ENCODE peak calls at places on chromosomes 2 and 18, in four cellular contexts. A is colonic mucosa, D is astrocyte of the cerebellum, Z is adrenal gland. U is an unnamed sample.

GRCh38 chr2:154704991-154705390 is 6.5 kb downstream of the KCNJ3 start:
- DNase-seq in A (no peak), D (no peak), Z (no peak), U (no peak)

GRCh38 chr2:16741508-16741907 is 75.9 kb upstream of the CYRIA start:
- DNase-seq in A (no peak), D (no peak), Z (no peak), U (no peak)

GRCh38 chr2:12855508-12855907 is 138.8 kb downstream of the TRIB2 start:
- DNase-seq in A (no peak), D (no peak), Z (no peak), U (no peak)

GRCh38 chr2:203252851-203253250 is 14.0 kb downstream of the CYP20A1 start:
- DNase-seq in A (no peak), D (no peak), Z (no peak), U (no peak)

GRCh38 chr2:10028988-10029874 is 14.1 kb upstream of the KLF11 start:
- DNase-seq in A (peak), D (no peak), Z (no peak), U (no peak)

GRCh38 chr2:33476100-33476792 is at the start of gene RASGRP3:
- DNase-seq in A (peak), D (peak), Z (peak), U (peak)

GRCh38 chr2:157901325-157901724 is 25.2 kb upstream of the ACVR1 start:
- DNase-seq in A (no peak), D (no peak), Z (no peak), U (no peak)

GRCh38 chr2:224951723-224952481 is 90.4 kb downstream of the DOCK10 start:
- DNase-seq in A (no peak), D (no peak), Z (no peak), U (no peak)

GRCh38 chr2:143428700-143429099 is 299.5 kb downstream of the ARHGAP15 start:
- DNase-seq in A (no peak), D (no peak), Z (no peak), U (no peak)

GRCh38 chr2:128468186-128468585 is 149.5 kb upstream of the HS6ST1 start:
- DNase-seq in A (peak), D (no peak), Z (peak), U (no peak)

GRCh38 chr18:12556946-12557806 is 100.7 kb downstream of the SPIRE1 start:
- DNase-seq in A (no peak), D (no peak), Z (no peak), U (no peak)

GRCh38 chr18:5943514-5943913 is 48.2 kb upstream of the TMEM200C start:
- DNase-seq in A (no peak), D (no peak), Z (peak), U (no peak)

GRCh38 chr2:11726384-11726783 is 20.0 kb upstream of the LPIN1 start:
- DNase-seq in A (no peak), D (no peak), Z (peak), U (no peak)

GRCh38 chr18:35969676-35970075 is 2.8 kb upstream of the RMP24 start:
- DNase-seq in A (no peak), D (no peak), Z (no peak), U (no peak)

GRCh38 chr2:58762176-58762781 is 521.2 kb upstream of the FANCL start:
- DNase-seq in A (peak), D (peak), Z (peak), U (peak)

GRCh38 chr18:79587298-79588125 is 92.1 kb upstream of the CTDP1 start:
- DNase-seq in A (no peak), D (no peak), Z (no peak), U (no peak)

GRCh38 chr18:22609642-22610041 is 191.9 kb upstream of the CTAGE1 start:
- DNase-seq in A (peak), D (no peak), Z (peak), U (no peak)

GRCh38 chr18:75697493-75697892 is 270.0 kb upstream of the SMIM21 start:
- DNase-seq in A (no peak), D (no peak), Z (no peak), U (no peak)

GRCh38 chr2:47323822-47324171 is 79.2 kb upstream of the MSH2 start:
- DNase-seq in A (no peak), D (no peak), Z (no peak), U (no peak)

GRCh38 chr2:104872866-104873688 is 19.2 kb downstream of the POU3F3 start:
- DNase-seq in A (peak), D (no peak), Z (peak), U (no peak)

GRCh38 chr2:149648282-149649030 is 60.9 kb upstream of the MMADHC start:
- DNase-seq in A (peak), D (peak), Z (peak), U (peak)

GRCh38 chr2:218284106-218284811 is 8.0 kb downstream of the TMBIM1 start:
- DNase-seq in A (no peak), D (no peak), Z (peak), U (no peak)

GRCh38 chr2:96131818-96132745 is 6.2 kb downstream of the ASTL start:
- DNase-seq in A (no peak), D (no peak), Z (no peak), U (no peak)
- H3K4me3 ChIP-seq in A (no peak), D (no peak), Z (no peak), U (no peak)

GRCh38 chr2:6824962-6825361 is 40.7 kb downstream of the CMPK2 start:
- DNase-seq in A (no peak), D (peak), Z (no peak), U (peak)

GRCh38 chr2:6826081-6826913 is 39.4 kb downstream of the CMPK2 start:
- DNase-seq in A (peak), D (no peak), Z (peak), U (no peak)

GRCh38 chr2:6827516-6828298 is 38.0 kb downstream of the CMPK2 start:
- DNase-seq in A (no peak), D (no peak), Z (no peak), U (no peak)

GRCh38 chr2:6831229-6831628 is 34.5 kb downstream of the CMPK2 start:
- DNase-seq in A (no peak), D (no peak), Z (no peak), U (no peak)

DNA sequence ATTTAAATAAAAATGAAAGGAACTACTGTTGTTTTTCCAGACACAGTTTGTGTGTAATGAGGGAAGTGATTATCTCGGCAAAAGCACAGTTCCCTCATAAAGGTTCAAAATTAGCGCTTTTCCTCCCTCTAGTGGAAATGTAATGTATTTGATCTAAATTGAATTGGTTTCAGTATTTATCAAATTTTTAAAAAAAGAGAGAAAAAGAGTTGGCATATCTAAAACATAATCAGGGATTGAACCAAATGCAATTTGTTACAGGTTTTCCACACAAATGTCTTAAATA is 37.5 kb downstream of the CMPK2 start:
- DNase-seq in A (no peak), D (peak), Z (no peak), U (no peak)
- TF ChIP-seq CTCF in A (peak), D (peak), Z (peak), U (peak)

DNA sequence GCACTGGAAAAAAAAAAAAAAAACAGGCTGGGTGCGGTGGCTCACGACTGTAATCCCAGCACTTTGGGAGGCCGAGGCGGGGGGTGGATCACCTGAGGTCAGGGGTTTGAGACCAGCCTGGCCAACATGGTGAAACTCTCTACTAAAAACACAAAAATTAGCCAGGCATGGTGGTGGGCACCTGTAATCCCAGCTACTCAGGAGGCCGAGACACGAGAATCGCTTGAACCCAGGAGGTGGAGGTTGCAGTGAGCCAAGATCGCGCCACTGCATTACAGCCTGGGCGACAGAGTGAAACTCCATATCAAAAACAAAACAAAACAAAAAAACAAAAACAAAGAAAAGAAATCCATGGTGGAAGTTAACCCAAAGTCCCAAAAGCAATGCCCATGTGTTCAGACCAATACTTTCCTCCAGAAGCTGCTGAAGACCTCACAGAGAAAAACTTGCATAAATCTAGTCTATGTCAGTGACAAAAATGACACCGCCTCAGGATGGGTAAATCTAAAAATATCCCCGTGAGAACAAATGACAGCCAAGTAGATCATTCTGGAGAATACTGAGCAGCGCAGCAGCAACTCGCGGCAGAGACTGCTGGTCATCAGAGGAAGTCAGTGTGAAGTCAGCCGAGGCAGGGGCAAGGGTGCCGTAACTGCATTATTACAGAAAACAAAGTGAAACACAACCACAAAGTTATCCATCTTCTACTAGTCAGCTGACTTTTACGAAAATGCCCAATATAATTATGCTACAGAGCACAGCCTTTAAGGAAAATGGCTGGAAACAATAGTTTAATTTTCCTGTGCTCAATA is 41.0 kb downstream of the LPIN2 start:
- DNase-seq in A (no peak), D (no peak), Z (peak), U (no peak)
- H3K4me3 ChIP-seq in A (no peak), D (no peak), Z (peak), U (no peak)

DNA sequence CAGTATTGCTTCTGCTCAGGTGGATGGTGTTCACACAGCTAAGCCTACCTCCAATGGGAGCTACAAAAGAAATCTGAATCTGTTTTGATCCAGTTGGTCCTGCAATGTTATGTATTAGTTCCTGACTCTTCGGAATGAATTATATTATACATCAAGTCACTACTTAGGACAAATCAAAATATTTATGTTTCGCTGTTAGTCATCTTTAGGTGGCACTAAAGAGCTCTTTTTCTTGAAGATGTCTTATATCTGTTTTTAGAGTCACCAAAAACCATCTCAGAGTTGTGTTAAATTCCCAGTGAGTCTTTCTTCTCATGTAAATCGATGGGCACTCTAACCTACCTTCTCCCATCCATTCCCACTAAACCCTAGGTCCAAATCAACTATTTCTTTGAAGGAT is 2.2 kb downstream of the DNER start:
- DNase-seq in A (no peak), D (no peak), Z (no peak), U (no peak)
- TF ChIP-seq CTCF in A (no peak), D (no peak), Z (no peak), U (no peak)

GRCh38 chr2:25421746-25422431 is 80.2 kb upstream of the DNMT3A start:
- DNase-seq in A (peak), D (no peak), Z (no peak), U (no peak)
- H3K4me3 ChIP-seq in A (no peak), D (no peak), Z (no peak), U (no peak)

GRCh38 chr2:165568361-165568760 is 98.9 kb downstream of the CSRNP3 start:
- DNase-seq in A (no peak), D (no peak), Z (no peak), U (no peak)

GRCh38 chr2:165562235-165562634 is 92.7 kb downstream of the CSRNP3 start:
- DNase-seq in A (no peak), D (no peak), Z (no peak), U (no peak)

GRCh38 chr2:165560377-165560988 is 91.0 kb downstream of the CSRNP3 start:
- DNase-seq in A (no peak), D (no peak), Z (no peak), U (no peak)

GRCh38 chr2:165558832-165559231 is 89.3 kb downstream of the CSRNP3 start:
- DNase-seq in A (no peak), D (no peak), Z (no peak), U (no peak)

GRCh38 chr2:165563468-165564225 is 94.1 kb downstream of the CSRNP3 start:
- DNase-seq in A (no peak), D (no peak), Z (no peak), U (no peak)
- TF ChIP-seq CTCF in A (no peak), D (no peak), Z (no peak), U (no peak)

DNA sequence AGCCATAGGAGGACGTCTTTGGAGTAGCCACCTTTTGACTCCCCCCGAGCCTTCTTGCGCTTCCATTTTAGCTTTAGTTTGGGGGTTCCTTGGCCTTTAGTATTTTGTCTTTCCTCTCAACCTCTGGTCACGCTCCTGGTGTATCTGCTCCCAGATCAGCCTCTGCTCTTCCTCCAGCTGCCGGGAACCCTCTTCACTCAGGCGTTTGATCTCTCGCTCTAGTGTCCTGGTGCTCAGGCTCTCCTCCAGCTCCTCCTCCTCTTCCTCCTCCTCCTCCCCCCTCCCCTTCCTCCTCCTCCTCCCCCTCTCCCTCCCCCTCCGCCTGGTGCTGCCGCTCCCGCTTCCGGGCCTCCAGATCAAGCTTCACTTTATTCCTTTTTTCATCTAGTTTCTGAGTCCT is 1082.3 kb upstream of the TMEFF2 start:
- DNase-seq in A (no peak), D (no peak), Z (no peak), U (no peak)
- H3K4me3 ChIP-seq in A (no peak), D (no peak), Z (no peak), U (no peak)

GRCh38 chr2:64939332-64939917 is 49.8 kb upstream of the SLC1A4 start:
- DNase-seq in A (no peak), D (no peak), Z (no peak), U (no peak)
- TF ChIP-seq CTCF in A (no peak), D (no peak), Z (no peak), U (no peak)

GRCh38 chr2:190179754-190180312 is 117.3 kb upstream of the MSTN start:
- DNase-seq in A (no peak), D (no peak), Z (no peak), U (no peak)
- H3K4me3 ChIP-seq in A (peak), D (peak), Z (peak), U (peak)

U was measured in AG04449.